ENCODE peak calls at places on chromosomes 4 and X, in seven cellular contexts. V is endodermal cell, X is BE2C, K is stomach, M is A549, B is astrocyte, S is PC-9. P is an unnamed sample.

GRCh38 chr4:138996090-138996489 is 19.5 kb upstream of the NOCT start:
- DNase-seq in X (no peak), V (peak; percentile 71), B (no peak), M (no peak), K (no peak), S (no peak), P (no peak)

GRCh38 chrX:113399501-113400192 is 559.0 kb upstream of the AMOT start:
- DNase-seq in X (no peak), V (no peak), B (peak; percentile 52), M (no peak), S (peak; percentile 61), K (no peak), P (no peak)

GRCh38 chr4:37392540-37393255 is 148.2 kb downstream of the NWD2 start:
- DNase-seq in X (no peak), K (peak; percentile 50), B (no peak), V (no peak), S (no peak), M (no peak), P (no peak)

GRCh38 chr4:85883180-85883579 is 408.2 kb downstream of the ARHGAP24 start:
- DNase-seq in M (no peak), B (peak; percentile 10), S (no peak), X (no peak), V (no peak), K (no peak), P (no peak)

GRCh38 chr4:180665994-180666818 is 1577.0 kb upstream of the TENM3 start:
- DNase-seq in B (peak; percentile 41), V (peak; percentile 70), K (no peak), M (peak; percentile 6), S (no peak), X (peak; percentile 75), P (no peak)

GRCh38 chrX:67780694-67781109 is 236.9 kb downstream of the AR start:
- DNase-seq in K (peak; percentile 36), B (peak; percentile 96), M (no peak), X (no peak), V (no peak), S (peak; percentile 52), P (peak; percentile 85)

GRCh38 chrX:114532093-114532805 is 51.6 kb upstream of the HTR2C start:
- DNase-seq in V (no peak), S (no peak), B (peak; percentile 15), X (no peak), M (no peak), K (no peak), P (no peak)

GRCh38 chrX:39476596-39476995 is 621.2 kb downstream of the BCOR start:
- DNase-seq in V (peak; percentile 76), X (no peak), M (no peak), B (no peak), K (no peak), S (no peak), P (no peak)

GRCh38 chr4:55161739-55162138 is 36.3 kb upstream of the KDR start:
- DNase-seq in V (no peak), B (no peak), K (no peak), X (no peak), S (no peak), M (no peak), P (no peak)

GRCh38 chrX:10512258-10512657 is 108.1 kb downstream of the MID1 start:
- DNase-seq in M (no peak), K (no peak), X (no peak), S (no peak), B (peak; percentile 80), V (no peak), P (no peak)

GRCh38 chrX:19906293-19906692 is 18.9 kb upstream of the SH3KBP1 start:
- DNase-seq in X (no peak), S (no peak), V (no peak), M (no peak), B (no peak), K (no peak), P (no peak)

GRCh38 chrX:107700317-107700774 is 72.0 kb downstream of the PRPS1 start:
- DNase-seq in V (peak; percentile 63), K (no peak), B (peak; percentile 18), X (no peak), S (peak; percentile 72), M (no peak), P (no peak)

GRCh38 chr4:176261018-176261417 is 8.0 kb downstream of the ASB5 start:
- DNase-seq in B (no peak), K (no peak), V (no peak), X (no peak), S (no peak), M (no peak), P (no peak)

GRCh38 chr4:158869761-158870160 is 100.9 kb downstream of the FNIP2 start:
- DNase-seq in K (no peak), X (no peak), M (no peak), B (no peak), S (no peak), V (no peak), P (no peak)

GRCh38 chrX:134520860-134521390 is 61.0 kb downstream of the HPRT1 start:
- DNase-seq in K (no peak), S (peak; percentile 66), V (peak; percentile 76), B (peak; percentile 41), X (peak; percentile 43), M (peak; percentile 50), P (no peak)

GRCh38 chr4:138259801-138260200 is 17.7 kb upstream of the SLC7A11 start:
- DNase-seq in V (no peak), S (peak; percentile 55), K (no peak), B (peak; percentile 80), M (no peak), X (no peak), P (no peak)

GRCh38 chr4:184310171-184310567 is 92.5 kb upstream of the ENPP6 start:
- DNase-seq in M (no peak), S (no peak), K (no peak), V (peak; percentile 69), B (no peak), X (no peak), P (peak; percentile 37)

GRCh38 chr4:26039950-26040349 is 125.9 kb downstream of the SMIM20 start:
- DNase-seq in M (no peak), B (no peak), K (no peak), S (no peak), V (no peak), X (no peak), P (no peak)

DNA sequence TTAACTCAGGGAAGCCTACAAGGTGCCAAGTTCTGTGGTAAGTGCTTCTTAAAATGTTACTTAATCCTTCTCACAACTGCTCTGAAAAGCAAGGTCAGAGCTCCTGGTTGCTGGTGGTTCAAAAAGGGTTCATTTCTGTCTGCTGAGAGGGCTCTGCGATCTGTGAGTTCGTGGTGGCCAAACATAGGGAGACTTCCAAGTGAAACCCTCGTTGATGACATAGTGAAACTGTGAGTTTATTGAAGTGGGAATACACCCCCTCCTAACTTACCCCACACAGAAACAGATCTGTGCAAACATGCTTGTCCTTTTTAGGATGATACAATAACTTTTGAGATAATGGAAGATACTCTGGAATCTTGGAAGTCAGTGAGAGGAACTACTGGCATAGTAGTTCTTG is 164.8 kb upstream of the PGRMC2 start:
- DNase-seq in S (no peak), M (no peak), V (no peak), X (no peak), B (no peak), K (no peak), P (no peak)
- H3K4me1 ChIP-seq in S (peaks cover 4% of the 10 kb centered on the region), M (peaks cover 66% of the 10 kb centered on the region), V (peaks cover 4% of the 10 kb centered on the region), X (no peaks in the 10 kb centered on the region), B (peaks cover 17% of the 10 kb centered on the region), K (no peaks in the 10 kb centered on the region), P (peaks cover 8% of the 10 kb centered on the region)

DNA sequence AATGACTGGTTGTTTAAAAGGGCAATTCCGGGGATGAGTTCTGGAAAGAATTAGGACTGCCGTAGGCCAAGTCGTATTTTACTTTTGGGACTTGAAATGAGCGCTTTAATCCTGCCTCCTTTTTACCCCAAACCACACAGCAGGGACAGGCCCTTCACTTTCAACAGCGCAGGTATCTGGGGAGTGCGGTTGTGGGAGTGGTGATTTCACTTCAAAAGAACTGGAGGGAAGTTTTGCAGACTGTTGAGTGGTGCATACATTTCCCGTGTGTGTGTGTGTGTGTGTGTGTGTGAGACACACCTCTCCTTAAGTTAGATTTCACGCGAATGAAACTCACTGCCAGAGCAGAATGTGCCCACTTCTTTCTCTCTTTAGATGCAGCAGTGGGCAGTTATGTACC is 2.8 kb downstream of the NHS start:
- DNase-seq in S (no peak), X (no peak), B (peak; percentile 48), V (no peak), K (no peak), M (no peak), P (no peak)
- H3K4me3 ChIP-seq in S (peak overlapping the region; percentile 83), X (peak overlapping the region; percentile 63), B (peak overlapping the region; percentile 75), V (peak overlapping the region; percentile 82), K (peak overlapping the region; percentile 58), M (peak overlapping the region; percentile 93), P (no peak overlapping the region)

GRCh38 chr4:72567821-72568620 is 1.0 kb downstream of the ADAMTS3 start:
- DNase-seq in V (peak; percentile 94), X (peak; percentile 79), M (peak; percentile 40), B (peak; percentile 87), K (peak; percentile 40), S (peak; percentile 40), P (peak; percentile 81)
- TF ChIP-seq CTCF in V (peak; percentile 75), X (peak; percentile 54), M (no peak), B (peak; percentile 54), K (no peak), S (no peak), P (no peak)

GRCh38 chr4:6914448-6914847 is 4.8 kb downstream of the TBC1D14 start:
- DNase-seq in V (no peak), K (no peak), S (no peak), X (no peak), M (no peak), B (no peak), P (no peak)
- H3K4me1 ChIP-seq in V (peaks cover 2% of the 10 kb centered on the region), K (peaks cover 75% of the 10 kb centered on the region), S (peaks cover 47% of the 10 kb centered on the region), X (peaks cover 15% of the 10 kb centered on the region), M (peaks cover 46% of the 10 kb centered on the region), B (peaks cover 16% of the 10 kb centered on the region), P (no peaks in the 10 kb centered on the region)

GRCh38 chr4:163180087-163180486 is 13.4 kb upstream of the NAF1 start:
- DNase-seq in S (no peak), B (no peak), V (no peak), M (no peak), X (no peak), K (no peak), P (no peak)

GRCh38 chr4:163173713-163174112 is 7.0 kb upstream of the NAF1 start:
- DNase-seq in K (no peak), V (no peak), S (no peak), M (no peak), X (no peak), B (no peak), P (no peak)

GRCh38 chr4:163175971-163176958 is 9.6 kb upstream of the NAF1 start:
- DNase-seq in M (no peak), K (no peak), S (no peak), B (no peak), V (no peak), X (no peak), P (no peak)

GRCh38 chr4:163179207-163179606 is 12.5 kb upstream of the NAF1 start:
- DNase-seq in X (no peak), M (no peak), K (no peak), V (no peak), B (no peak), S (no peak), P (no peak)
- H3K4me3 ChIP-seq in X (no peak overlapping the region), M (no peak overlapping the region), K (no peak overlapping the region), V (no peak overlapping the region), B (no peak overlapping the region), S (no peak overlapping the region), P (no peak overlapping the region)

GRCh38 chrX:37060999-37061398 is 52.8 kb downstream of the FAM47C start:
- DNase-seq in V (peak; percentile 66), X (peak; percentile 8), B (peak; percentile 6), K (no peak), M (no peak), S (peak; percentile 46), P (no peak)
- TF ChIP-seq CTCF in V (peak; percentile 75), X (peak; percentile 57), B (peak; percentile 40), K (no peak), M (peak; percentile 35), S (peak; percentile 71), P (peak; percentile 30)